ENCODE peak calls at places on chromosomes 12 and 14, in five cellular contexts. L is Calu3, Z is retinal pigment epithelial cell, J is lung microvascular endothelial cell, U is fibroblast of the conjunctiva. P is an unnamed sample.

GRCh38 chr14:102140027-102140749 is 491 bp downstream of the WDR20 start:
- DNase-seq in Z (no peak), J (peak), L (peak), U (no peak), P (peak)

GRCh38 chr14:46580941-46581671 is 70.5 kb downstream of the RPL10L start:
- DNase-seq in L (peak), U (peak), Z (no peak), J (peak), P (peak)

GRCh38 chr12:71938728-71939385 is at the start of gene TPH2:
- DNase-seq in L (peak), U (peak), Z (peak), J (peak), P (peak)

GRCh38 chr14:89572566-89573398 is 155.7 kb upstream of the FOXN3 start:
- DNase-seq in Z (no peak), L (no peak), U (no peak), J (no peak), P (no peak)

GRCh38 chr14:53412819-53413664 is 259.9 kb upstream of the DDHD1 start:
- DNase-seq in L (peak), U (no peak), J (peak), Z (no peak), P (peak)

GRCh38 chr14:22122227-22123187 is 448.9 kb upstream of the OR4E1 start:
- DNase-seq in L (peak), Z (no peak), U (no peak), J (no peak), P (peak)

GRCh38 chr12:53795927-53796326 is 44.1 kb upstream of the CISTR start:
- DNase-seq in L (no peak), J (no peak), Z (no peak), U (no peak), P (no peak)

GRCh38 chr14:36510078-36510799 is 9.8 kb downstream of the NKX2-1 start:
- DNase-seq in L (no peak), Z (no peak), J (no peak), U (no peak), P (peak)

GRCh38 chr12:82817368-82817767 is 130.7 kb downstream of the TMTC2 start:
- DNase-seq in Z (no peak), U (no peak), J (peak), L (no peak), P (peak)

GRCh38 chr12:53997324-53998173 is 2.4 kb upstream of the HOXC9 start:
- DNase-seq in L (no peak), J (no peak), U (no peak), Z (no peak), P (no peak)

GRCh38 chr12:77161944-77162343 is 96.6 kb upstream of the E2F7 start:
- DNase-seq in U (no peak), J (no peak), Z (no peak), L (no peak), P (no peak)

GRCh38 chr12:116528067-116528466 is 31.1 kb upstream of the MAP1LC3B2 start:
- DNase-seq in L (no peak), U (peak), J (peak), Z (peak), P (peak)

GRCh38 chr12:104930388-104931326 is 27.4 kb downstream of the SLC41A2 start:
- DNase-seq in Z (no peak), J (peak), L (no peak), U (no peak), P (no peak)

P was measured in left kidney.